ENCODE peak calls at places on chromosomes 12 and 14, in seven cellular contexts. One of them, this sample, is unnamed.

GRCh38 chr14:77260631-77261030 is 10.4 kb downstream of the NGB start:
- DNase-seq in PC-9: no peak
- DNase-seq in heart right ventricle: no peak
- DNase-seq in bronchial epithelial cell: no peak
- DNase-seq in A549: no peak
- DNase-seq in cardiac fibroblast: peak
- DNase-seq in MM.1S: no peak
- DNase-seq in this sample: no peak

GRCh38 chr14:89507521-89507920 is 90.5 kb upstream of the FOXN3 start:
- DNase-seq in MM.1S: no peak
- DNase-seq in bronchial epithelial cell: peak
- DNase-seq in PC-9: peak
- DNase-seq in heart right ventricle: no peak
- DNase-seq in cardiac fibroblast: peak
- DNase-seq in A549: peak
- DNase-seq in this sample: no peak

GRCh38 chr12:19220861-19221466 is 91.4 kb downstream of the PLEKHA5 start:
- DNase-seq in PC-9: no peak
- DNase-seq in MM.1S: no peak
- DNase-seq in bronchial epithelial cell: peak
- DNase-seq in cardiac fibroblast: peak
- DNase-seq in heart right ventricle: no peak
- DNase-seq in A549: no peak
- DNase-seq in this sample: no peak

GRCh38 chr12:2586159-2587035 is 208.4 kb upstream of the FKBP4 start:
- DNase-seq in bronchial epithelial cell: no peak
- DNase-seq in heart right ventricle: no peak
- DNase-seq in A549: no peak
- DNase-seq in PC-9: no peak
- DNase-seq in MM.1S: no peak
- DNase-seq in cardiac fibroblast: no peak
- DNase-seq in this sample: no peak

GRCh38 chr12:116594325-116595038 is 35.3 kb downstream of the MAP1LC3B2 start:
- DNase-seq in PC-9: no peak
- DNase-seq in heart right ventricle: peak
- DNase-seq in bronchial epithelial cell: no peak
- DNase-seq in A549: no peak
- DNase-seq in MM.1S: no peak
- DNase-seq in cardiac fibroblast: no peak
- DNase-seq in this sample: no peak

GRCh38 chr12:11621797-11622423 is 27.6 kb upstream of the ETV6 start:
- DNase-seq in heart right ventricle: peak
- DNase-seq in cardiac fibroblast: peak
- DNase-seq in PC-9: no peak
- DNase-seq in MM.1S: peak
- DNase-seq in bronchial epithelial cell: no peak
- DNase-seq in A549: peak
- DNase-seq in this sample: peak

GRCh38 chr14:55332654-55333570 is 61.7 kb downstream of the FBXO34 start:
- DNase-seq in cardiac fibroblast: no peak
- DNase-seq in MM.1S: peak
- DNase-seq in PC-9: no peak
- DNase-seq in heart right ventricle: no peak
- DNase-seq in bronchial epithelial cell: no peak
- DNase-seq in A549: no peak
- DNase-seq in this sample: no peak

GRCh38 chr12:12807970-12808702 is 5.0 kb upstream of the DDX47 start:
- DNase-seq in heart right ventricle: peak
- DNase-seq in PC-9: no peak
- DNase-seq in cardiac fibroblast: peak
- DNase-seq in bronchial epithelial cell: peak
- DNase-seq in A549: no peak
- DNase-seq in MM.1S: peak
- DNase-seq in this sample: no peak

GRCh38 chr12:2613674-2614073 is 181.1 kb upstream of the FKBP4 start:
- DNase-seq in heart right ventricle: no peak
- DNase-seq in MM.1S: no peak
- DNase-seq in PC-9: no peak
- DNase-seq in A549: peak
- DNase-seq in bronchial epithelial cell: peak
- DNase-seq in cardiac fibroblast: peak
- DNase-seq in this sample: no peak

GRCh38 chr14:61476737-61477410 is 155.5 kb downstream of the PRKCH start:
- DNase-seq in cardiac fibroblast: peak
- DNase-seq in A549: peak
- DNase-seq in bronchial epithelial cell: peak
- DNase-seq in PC-9: peak
- DNase-seq in heart right ventricle: peak
- DNase-seq in MM.1S: no peak
- DNase-seq in this sample: no peak

DNA sequence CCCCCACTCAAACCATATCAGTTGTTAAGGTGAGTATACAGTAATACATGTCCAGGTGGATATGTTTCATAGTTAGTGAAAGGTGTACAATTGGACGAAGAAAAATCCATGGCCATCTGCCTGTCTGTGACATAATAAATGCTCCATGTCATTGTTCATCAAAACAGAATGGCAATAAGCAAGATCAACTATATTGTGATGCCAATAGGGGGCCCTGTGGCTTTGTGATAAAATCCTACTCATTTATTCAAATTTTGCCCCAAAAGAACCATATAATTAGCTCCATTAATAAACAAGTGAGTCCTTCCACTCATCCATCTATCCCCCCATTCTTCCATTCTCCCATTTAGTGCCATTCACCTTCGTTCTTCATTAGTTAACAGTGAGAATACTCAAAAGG is 102.0 kb downstream of the MGST1 start:
- DNase-seq in heart right ventricle: no peak
- DNase-seq in cardiac fibroblast: peak
- DNase-seq in bronchial epithelial cell: no peak
- DNase-seq in MM.1S: no peak
- DNase-seq in A549: no peak
- DNase-seq in PC-9: no peak
- DNase-seq in this sample: no peak
- TF ChIP-seq CTCF in heart right ventricle: no peak
- TF ChIP-seq CTCF in cardiac fibroblast: no peak
- TF ChIP-seq CTCF in bronchial epithelial cell: no peak
- TF ChIP-seq CTCF in MM.1S: no peak
- TF ChIP-seq CTCF in A549: no peak
- TF ChIP-seq CTCF in PC-9: no peak
- TF ChIP-seq CTCF in this sample: no peak

GRCh38 chr12:80776706-80777105 is 60.0 kb downstream of the MYF5 start:
- DNase-seq in bronchial epithelial cell: peak
- DNase-seq in MM.1S: no peak
- DNase-seq in cardiac fibroblast: no peak
- DNase-seq in heart right ventricle: no peak
- DNase-seq in A549: no peak
- DNase-seq in PC-9: no peak
- DNase-seq in this sample: no peak

GRCh38 chr12:80778005-80778541 is 61.4 kb downstream of the MYF5 start:
- DNase-seq in cardiac fibroblast: peak
- DNase-seq in PC-9: peak
- DNase-seq in MM.1S: peak
- DNase-seq in heart right ventricle: peak
- DNase-seq in A549: peak
- DNase-seq in bronchial epithelial cell: peak
- DNase-seq in this sample: peak

GRCh38 chr12:80777587-80777986 is 60.9 kb downstream of the MYF5 start:
- DNase-seq in cardiac fibroblast: peak
- DNase-seq in A549: no peak
- DNase-seq in MM.1S: no peak
- DNase-seq in bronchial epithelial cell: peak
- DNase-seq in heart right ventricle: no peak
- DNase-seq in PC-9: no peak
- DNase-seq in this sample: no peak

GRCh38 chr12:80780746-80781145 is 64.0 kb downstream of the MYF5 start:
- DNase-seq in A549: no peak
- DNase-seq in MM.1S: no peak
- DNase-seq in bronchial epithelial cell: no peak
- DNase-seq in cardiac fibroblast: no peak
- DNase-seq in heart right ventricle: no peak
- DNase-seq in PC-9: no peak
- DNase-seq in this sample: no peak

GRCh38 chr12:80781313-80781712 is 64.6 kb downstream of the MYF5 start:
- DNase-seq in cardiac fibroblast: no peak
- DNase-seq in bronchial epithelial cell: no peak
- DNase-seq in A549: no peak
- DNase-seq in PC-9: no peak
- DNase-seq in MM.1S: no peak
- DNase-seq in heart right ventricle: no peak
- DNase-seq in this sample: no peak
- H3K4me3 ChIP-seq in cardiac fibroblast: no peak
- H3K4me3 ChIP-seq in bronchial epithelial cell: no peak
- H3K4me3 ChIP-seq in A549: no peak
- H3K4me3 ChIP-seq in PC-9: no peak
- H3K4me3 ChIP-seq in MM.1S: no peak
- H3K4me3 ChIP-seq in heart right ventricle: no peak
- H3K4me3 ChIP-seq in this sample: no peak

DNA sequence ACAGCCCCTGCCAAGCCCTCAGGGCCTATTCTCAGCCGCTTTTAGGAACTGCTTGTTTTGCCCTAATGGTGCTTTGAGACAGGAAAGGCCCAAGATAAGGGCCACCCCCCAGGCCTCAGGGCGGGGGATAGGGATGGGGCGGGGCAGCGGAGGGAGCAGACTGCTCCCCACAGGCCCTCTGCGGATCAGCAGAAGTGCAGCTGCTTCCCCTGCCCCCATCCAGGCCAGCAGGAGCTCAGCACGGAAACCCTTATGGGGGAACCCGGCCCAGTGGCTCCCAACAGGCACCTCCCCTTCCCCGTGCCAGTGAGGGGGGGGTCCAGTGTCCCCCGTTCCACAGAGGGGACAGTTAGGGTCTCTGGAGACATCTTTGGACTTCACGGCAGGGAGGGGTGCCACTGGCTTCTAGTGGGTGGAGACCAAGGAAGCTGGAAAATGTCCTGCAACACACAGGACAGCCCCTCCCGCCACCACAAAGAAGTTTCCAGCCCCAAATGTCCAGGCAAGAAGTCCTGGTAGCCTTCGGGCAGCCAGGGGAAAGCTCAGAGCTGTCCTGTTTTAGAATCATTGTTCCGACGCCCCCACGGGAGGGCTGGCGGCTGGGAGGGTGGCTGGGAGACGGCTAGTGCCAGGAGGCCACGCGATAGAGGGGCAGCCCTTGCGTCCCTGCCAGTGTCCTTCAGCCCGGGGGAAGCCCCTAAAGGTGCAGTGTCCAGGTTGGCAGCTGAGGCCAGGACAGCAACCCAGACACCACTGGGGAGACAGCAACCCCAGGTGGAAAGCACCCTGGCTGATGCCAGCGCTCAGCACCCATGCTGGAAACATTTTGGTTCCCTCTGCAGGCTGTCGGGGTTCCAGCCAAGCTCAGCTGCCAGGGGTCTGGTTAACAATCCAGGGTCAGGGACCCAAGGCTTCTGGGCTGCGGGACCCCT is 10.4 kb upstream of the GPR132 start:
- DNase-seq in bronchial epithelial cell: no peak
- DNase-seq in A549: no peak
- DNase-seq in cardiac fibroblast: peak
- DNase-seq in PC-9: no peak
- DNase-seq in heart right ventricle: peak
- DNase-seq in MM.1S: peak
- DNase-seq in this sample: no peak
- TF ChIP-seq CTCF in bronchial epithelial cell: no peak
- TF ChIP-seq CTCF in A549: no peak
- TF ChIP-seq CTCF in cardiac fibroblast: no peak
- TF ChIP-seq CTCF in PC-9: no peak
- TF ChIP-seq CTCF in heart right ventricle: no peak
- TF ChIP-seq CTCF in MM.1S: no peak
- TF ChIP-seq CTCF in this sample: no peak

GRCh38 chr12:18165422-18165871 is 75.5 kb upstream of the RERGL start:
- DNase-seq in MM.1S: peak
- DNase-seq in bronchial epithelial cell: peak
- DNase-seq in cardiac fibroblast: peak
- DNase-seq in heart right ventricle: no peak
- DNase-seq in A549: no peak
- DNase-seq in PC-9: no peak
- DNase-seq in this sample: peak
- H3K4me3 ChIP-seq in MM.1S: peak
- H3K4me3 ChIP-seq in bronchial epithelial cell: no peak
- H3K4me3 ChIP-seq in cardiac fibroblast: peak
- H3K4me3 ChIP-seq in heart right ventricle: no peak
- H3K4me3 ChIP-seq in A549: no peak
- H3K4me3 ChIP-seq in PC-9: peak
- H3K4me3 ChIP-seq in this sample: no peak

DNA sequence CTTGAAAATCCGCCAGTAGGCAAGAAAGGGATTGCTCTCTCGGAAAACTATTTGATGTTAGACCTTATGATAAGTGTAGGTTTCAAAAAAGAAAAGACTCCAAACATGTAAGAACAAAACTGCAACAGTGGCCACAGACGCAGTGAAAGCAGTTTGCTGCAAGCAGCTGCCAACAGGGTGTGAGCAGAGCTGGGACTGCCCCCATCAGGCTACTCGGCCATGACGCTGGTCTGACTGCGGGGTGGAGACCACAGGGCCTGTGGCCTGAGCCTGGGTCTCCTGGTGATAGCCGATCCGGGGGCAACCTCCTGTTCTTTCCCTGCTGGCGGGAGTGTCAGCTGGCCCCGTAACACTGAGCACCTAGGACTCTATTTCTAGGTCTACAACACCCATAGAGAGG is 63.2 kb downstream of the AMN start:
- DNase-seq in heart right ventricle: no peak
- DNase-seq in cardiac fibroblast: no peak
- DNase-seq in A549: no peak
- DNase-seq in MM.1S: no peak
- DNase-seq in PC-9: no peak
- DNase-seq in bronchial epithelial cell: peak
- DNase-seq in this sample: peak
- TF ChIP-seq CTCF in heart right ventricle: no peak
- TF ChIP-seq CTCF in cardiac fibroblast: no peak
- TF ChIP-seq CTCF in A549: no peak
- TF ChIP-seq CTCF in MM.1S: no peak
- TF ChIP-seq CTCF in PC-9: no peak
- TF ChIP-seq CTCF in bronchial epithelial cell: no peak
- TF ChIP-seq CTCF in this sample: peak

GRCh38 chr12:3624273-3624672 is 128.6 kb downstream of the CRACR2A start:
- DNase-seq in A549: no peak
- DNase-seq in cardiac fibroblast: no peak
- DNase-seq in bronchial epithelial cell: no peak
- DNase-seq in MM.1S: no peak
- DNase-seq in heart right ventricle: no peak
- DNase-seq in PC-9: no peak
- DNase-seq in this sample: no peak
- H3K4me3 ChIP-seq in A549: no peak
- H3K4me3 ChIP-seq in cardiac fibroblast: no peak
- H3K4me3 ChIP-seq in bronchial epithelial cell: no peak
- H3K4me3 ChIP-seq in MM.1S: no peak
- H3K4me3 ChIP-seq in heart right ventricle: no peak
- H3K4me3 ChIP-seq in PC-9: no peak
- H3K4me3 ChIP-seq in this sample: no peak

GRCh38 chr12:107760817-107761501 is at the start of gene PRDM4:
- DNase-seq in heart right ventricle: peak
- DNase-seq in MM.1S: peak
- DNase-seq in cardiac fibroblast: peak
- DNase-seq in PC-9: peak
- DNase-seq in bronchial epithelial cell: peak
- DNase-seq in A549: peak
- DNase-seq in this sample: peak
- TF ChIP-seq CTCF in heart right ventricle: peak
- TF ChIP-seq CTCF in MM.1S: peak
- TF ChIP-seq CTCF in cardiac fibroblast: no peak
- TF ChIP-seq CTCF in PC-9: no peak
- TF ChIP-seq CTCF in bronchial epithelial cell: no peak
- TF ChIP-seq CTCF in A549: peak
- TF ChIP-seq CTCF in this sample: peak

This sample was measured in GM12864.